ENCODE peak calls at places on chromosomes 4 and X, in seven cellular contexts. B is ovary, H is suprapubic skin, L is A549, R is fibroblast of lung, E is HepG2, U is left ventricle myocardium inferior. A is an unnamed sample.

GRCh38 chr4:8710416-8710815 is 117.9 kb downstream of the CPZ start:
- DNase-seq in U (peak; percentile 4), L (no peak), H (peak; percentile 72), E (no peak), R (no peak), B (peak; percentile 3), A (no peak)

GRCh38 chr4:4704267-4704666 is 155.2 kb upstream of the MSX1 start:
- DNase-seq in H (no peak), R (no peak), U (no peak), E (no peak), L (no peak), B (no peak), A (no peak)

GRCh38 chr4:172134536-172134935 is 321.3 kb downstream of the GALNTL6 start:
- DNase-seq in B (no peak), H (no peak), R (peak; percentile 40), E (no peak), L (no peak), U (no peak), A (no peak)

GRCh38 chrX:31743004-31743403 is 671.2 kb upstream of the FTHL17 start:
- DNase-seq in U (no peak), B (no peak), E (no peak), R (no peak), L (no peak), H (no peak), A (no peak)

GRCh38 chr4:140756292-140757219 is at the start of gene TBC1D9:
- DNase-seq in L (peak; percentile 77), B (peak; percentile 85), R (peak; percentile 86), H (peak; percentile 84), E (peak; percentile 68), U (peak; percentile 78), A (peak; percentile 31)

GRCh38 chr4:110165382-110166285 is 32.8 kb downstream of the ELOVL6 start:
- DNase-seq in L (peak; percentile 19), R (peak; percentile 84), E (no peak), H (no peak), U (no peak), B (no peak), A (no peak)

GRCh38 chr4:88618782-88619485 is 26.7 kb downstream of the HERC3 start:
- DNase-seq in U (no peak), R (no peak), H (no peak), B (no peak), L (no peak), E (no peak), A (no peak)

GRCh38 chr4:78683352-78683751 is 92.8 kb upstream of the BMP2K start:
- DNase-seq in U (no peak), H (no peak), B (no peak), L (no peak), R (no peak), E (no peak), A (no peak)

GRCh38 chr4:94390804-94391410 is 48.3 kb upstream of the HPGDS start:
- DNase-seq in E (peak; percentile 20), R (no peak), H (no peak), U (no peak), L (no peak), B (no peak), A (no peak)

GRCh38 chr4:115190529-115190928 is 77.1 kb upstream of the NDST4 start:
- DNase-seq in E (no peak), R (no peak), U (no peak), L (no peak), B (no peak), H (no peak), A (no peak)

GRCh38 chr4:83855044-83855443 is 319.1 kb downstream of the GPAT3 start:
- DNase-seq in H (no peak), L (peak; percentile 92), R (peak; percentile 99), E (peak; percentile 70), U (no peak), B (no peak), A (no peak)

GRCh38 chr4:109559625-109559982 is 442 bp upstream of the MCUB start:
- DNase-seq in B (peak; percentile 36), U (peak; percentile 26), L (no peak), E (no peak), H (no peak), R (no peak), A (no peak)

GRCh38 chrX:78237127-78237526 is 90.3 kb downstream of the CYSLTR1 start:
- DNase-seq in L (no peak), R (no peak), H (no peak), B (no peak), E (no peak), U (no peak), A (no peak)

GRCh38 chrX:129791961-129792570 is 12.3 kb downstream of the SASH3 start:
- DNase-seq in R (no peak), L (no peak), H (no peak), E (no peak), B (no peak), U (no peak), A (no peak)

GRCh38 chrX:55389376-55389775 is 62.6 kb upstream of the MAGEH1 start:
- DNase-seq in R (no peak), H (no peak), U (no peak), L (no peak), B (no peak), E (no peak), A (no peak)

GRCh38 chr4:100008048-100008447 is 58.0 kb upstream of the H2AZ1 start:
- DNase-seq in B (no peak), E (no peak), L (peak; percentile 9), U (no peak), R (peak; percentile 70), H (no peak), A (no peak)

DNA sequence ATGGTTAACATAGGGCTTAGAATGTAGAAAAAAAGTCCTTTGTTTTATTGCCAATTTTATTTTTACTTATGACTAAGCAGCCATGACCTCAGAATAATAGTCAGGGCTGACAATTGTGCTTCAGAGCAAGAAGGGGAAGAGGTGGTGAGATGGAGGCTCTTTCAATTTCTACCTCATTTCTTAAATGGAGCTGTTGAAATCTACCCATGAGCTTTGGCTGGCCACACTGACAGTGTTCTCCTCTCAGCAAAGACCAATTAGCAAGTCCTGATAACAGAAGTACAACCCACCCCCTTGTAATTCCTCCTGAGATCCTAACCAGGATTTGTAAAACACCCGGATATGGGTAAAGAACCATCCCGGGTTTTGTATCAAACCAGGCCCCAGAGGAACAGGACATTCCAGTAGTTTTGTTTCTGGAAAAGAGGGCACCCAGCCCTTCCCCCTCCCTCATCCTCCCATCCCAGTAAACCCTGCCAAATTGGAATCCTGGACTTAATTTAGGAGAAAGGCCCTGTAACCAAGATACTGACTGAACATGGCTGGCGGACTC is at the start of gene HEPH:
- DNase-seq in R (peak; percentile 52), L (no peak), U (no peak), B (peak; percentile 19), H (no peak), E (no peak), A (no peak)
- H3K4me3 ChIP-seq in R (no peak within 1 kb of the TSS), L (no peak within 1 kb of the TSS), U (peak within 1 kb of the TSS; percentile 54), B (peak within 1 kb of the TSS; percentile 21), H (peak within 1 kb of the TSS; percentile 29), E (no peak within 1 kb of the TSS), A (no peak within 1 kb of the TSS)

GRCh38 chr4:145681518-145681917 is 1.6 kb downstream of the C4orf51 start:
- DNase-seq in H (no peak), R (no peak), L (no peak), U (no peak), B (no peak), E (no peak), A (no peak)

GRCh38 chr4:145681956-145682355 is 2.0 kb downstream of the C4orf51 start:
- DNase-seq in H (no peak), L (no peak), R (peak; percentile 15), B (no peak), U (no peak), E (no peak), A (no peak)

GRCh38 chr4:145679991-145680455 is at the start of gene C4orf51:
- DNase-seq in U (no peak), B (no peak), H (no peak), R (peak; percentile 87), L (peak; percentile 31), E (peak; percentile 10), A (no peak)

GRCh38 chr4:145680902-145681301 is 956 bp downstream of the C4orf51 start:
- DNase-seq in U (no peak), R (no peak), E (no peak), B (no peak), L (no peak), H (no peak), A (no peak)

DNA sequence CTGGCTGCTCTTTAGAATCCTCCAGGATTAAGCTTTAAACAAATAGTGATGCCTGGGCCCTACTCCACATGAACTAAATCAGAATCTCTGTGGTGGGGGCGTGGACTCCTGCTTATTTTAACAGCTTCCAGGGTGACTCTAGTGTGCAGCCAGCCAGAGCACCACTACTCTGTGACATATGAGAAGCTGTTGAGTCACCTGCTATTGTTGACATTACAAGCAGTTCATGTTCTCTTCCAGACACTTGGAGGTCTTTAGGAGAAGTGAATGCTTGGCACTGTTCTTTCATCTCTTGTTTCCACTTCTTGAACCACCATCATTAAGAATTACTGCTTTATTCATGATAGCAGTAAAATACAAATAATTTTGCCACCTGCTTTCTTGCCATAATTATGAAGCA is 426 bp upstream of the C4orf51 start:
- DNase-seq in B (no peak), L (peak; percentile 65), R (peak; percentile 95), E (peak; percentile 25), H (no peak), U (peak; percentile 24), A (no peak)
- H3K4me3 ChIP-seq in B (no peak overlapping the region), L (no peak overlapping the region), R (no peak overlapping the region), E (no peak overlapping the region), H (no peak overlapping the region), U (no peak overlapping the region), A (no peak overlapping the region)

GRCh38 chr4:125022855-125023501 is 291.8 kb upstream of the FAT4 start:
- DNase-seq in B (no peak), H (no peak), E (no peak), L (no peak), R (no peak), U (no peak), A (no peak)
- H3K4me3 ChIP-seq in B (no peak overlapping the region), H (no peak overlapping the region), E (no peak overlapping the region), L (no peak overlapping the region), R (no peak overlapping the region), U (no peak overlapping the region), A (no peak overlapping the region)

GRCh38 chr4:152235718-152236117 is 300.2 kb downstream of the FBXW7 start:
- DNase-seq in B (no peak), H (no peak), E (no peak), L (no peak), R (no peak), U (no peak), A (no peak)
- H3K4me3 ChIP-seq in B (no peak overlapping the region), H (no peak overlapping the region), E (no peak overlapping the region), L (no peak overlapping the region), R (no peak overlapping the region), U (no peak overlapping the region), A (no peak overlapping the region)

GRCh38 chrX:30246769-30247489 is at the start of gene MAGEB1:
- DNase-seq in L (no peak), E (peak; percentile 8), U (no peak), R (no peak), B (no peak), H (no peak), A (no peak)

GRCh38 chrX:30253257-30253656 is 6.3 kb downstream of the MAGEB1 start:
- DNase-seq in B (no peak), R (no peak), H (no peak), E (no peak), L (no peak), U (no peak), A (no peak)

GRCh38 chrX:30248854-30249253 is 1.9 kb downstream of the MAGEB1 start:
- DNase-seq in U (no peak), B (no peak), R (no peak), E (no peak), L (no peak), H (no peak), A (no peak)
- H3K4me3 ChIP-seq in U (no peak overlapping the region), B (no peak overlapping the region), R (no peak overlapping the region), E (no peak overlapping the region), L (no peak overlapping the region), H (no peak overlapping the region), A (no peak overlapping the region)